ENCODE peak calls at places on chromosome 12, in four cellular contexts. J is left ventricle myocardium inferior, I is choroid plexus epithelial cell, B is tibial artery. Q is an unnamed sample.
A peak's percentile ranks its signal among the peaks of the same experiment; 100 is the strongest.

GRCh38 chr12:68482660-68483059 is 128.0 kb upstream of the RAP1B start:
- DNase-seq in J (no peak), I (no peak), B (no peak), Q (no peak)

GRCh38 chr12:56234746-56235436 is 5.0 kb downstream of the SLC39A5 start:
- DNase-seq in J (no peak), I (no peak), B (no peak), Q (no peak)

GRCh38 chr12:66596189-66596588 is 82.7 kb downstream of the GRIP1 start:
- DNase-seq in J (no peak), I (peak; percentile 65), B (no peak), Q (peak; percentile 60)

GRCh38 chr12:124938606-124939427 is 24.4 kb upstream of the UBC start:
- DNase-seq in J (peak; percentile 57), I (peak; percentile 95), B (peak; percentile 86), Q (peak; percentile 91)

GRCh38 chr12:23721268-23721667 is 228.2 kb downstream of the SOX5 start:
- DNase-seq in J (no peak), I (no peak), B (no peak), Q (no peak)

GRCh38 chr12:7915911-7916403 is 20.0 kb downstream of the SLC2A3 start:
- DNase-seq in J (no peak), I (no peak), B (no peak), Q (no peak)

GRCh38 chr12:14416658-14417057 is 51.2 kb downstream of the ATF7IP start:
- DNase-seq in J (no peak), I (peak; percentile 95), B (no peak), Q (peak; percentile 91)

GRCh38 chr12:124667671-124668337 is 100.4 kb upstream of the NCOR2 start:
- DNase-seq in J (no peak), I (no peak), B (no peak), Q (no peak)

GRCh38 chr12:113333111-113333750 is 1.7 kb downstream of the SLC8B1 start:
- DNase-seq in J (no peak), I (no peak), B (no peak), Q (no peak)

GRCh38 chr12:109982211-109982610 is 14.0 kb downstream of the GIT2 start:
- DNase-seq in J (no peak), I (peak; percentile 52), B (no peak), Q (peak; percentile 74)

GRCh38 chr12:77916276-77916675 is 85.6 kb downstream of the NAV3 start:
- DNase-seq in J (no peak), I (no peak), B (no peak), Q (no peak)

GRCh38 chr12:68247785-68248184 is 5.6 kb downstream of the IL22 start:
- DNase-seq in J (no peak), I (no peak), B (no peak), Q (no peak)

GRCh38 chr12:84912191-84913142 is at the start of gene SLC6A15:
- DNase-seq in J (no peak), I (peak; percentile 96), B (peak; percentile 63), Q (peak; percentile 85)

GRCh38 chr12:46160081-46160980 is 108.5 kb downstream of the SLC38A1 start:
- DNase-seq in J (no peak), I (peak; percentile 43), B (peak; percentile 88), Q (peak; percentile 58)

GRCh38 chr12:101939856-101940265 is 62.5 kb downstream of the DRAM1 start:
- DNase-seq in J (no peak), I (peak; percentile 94), B (no peak), Q (peak; percentile 81)

GRCh38 chr12:113368331-113368730 is 9.9 kb downstream of the PLBD2 start:
- DNase-seq in J (no peak), I (no peak), B (no peak), Q (no peak)

GRCh38 chr12:88308825-88309224 is 166.7 kb downstream of the TMTC3 start:
- DNase-seq in J (no peak), I (peak; percentile 94), B (no peak), Q (peak; percentile 98)

GRCh38 chr12:103268831-103269514 is 226.8 kb downstream of the C12orf42 start:
- DNase-seq in J (no peak), I (no peak), B (no peak), Q (no peak)

GRCh38 chr12:72330784-72331183 is 58.6 kb downstream of the TRHDE start:
- DNase-seq in J (no peak), I (no peak), B (no peak), Q (no peak)

GRCh38 chr12:47818382-47818700 is 1.4 kb downstream of the HDAC7 start:
- DNase-seq in J (no peak), I (no peak), B (no peak), Q (no peak)

GRCh38 chr12:25694072-25694471 is 141.0 kb upstream of the LMNTD1 start:
- DNase-seq in J (no peak), I (peak; percentile 75), B (no peak), Q (peak; percentile 93)

GRCh38 chr12:84070311-84070710 is 842.3 kb downstream of the SLC6A15 start:
- DNase-seq in J (no peak), I (peak; percentile 91), B (no peak), Q (peak; percentile 98)

GRCh38 chr12:19547258-19547657 is 108.0 kb downstream of the AEBP2 start:
- DNase-seq in J (no peak), I (peak; percentile 84), B (no peak), Q (no peak)

GRCh38 chr12:13218641-13219040 is 22.1 kb downstream of the EMP1 start:
- DNase-seq in J (no peak), I (no peak), B (no peak), Q (no peak)

GRCh38 chr12:1630081-1630826 is 1.2 kb downstream of the WNT5B start:
- DNase-seq in J (peak; percentile 63), I (no peak), B (peak; percentile 75), Q (peak; percentile 40)

GRCh38 chr12:7937867-7938506 is 2.0 kb upstream of the SLC2A3 start:
- DNase-seq in J (no peak), I (peak; percentile 62), B (no peak), Q (peak; percentile 52)

GRCh38 chr12:13595536-13596450 is 385.6 kb downstream of the GRIN2B start:
- DNase-seq in J (no peak), I (no peak), B (no peak), Q (no peak)

GRCh38 chr12:58967551-58967950 is 47.2 kb upstream of the LRIG3 start:
- DNase-seq in J (no peak), I (peak; percentile 14), B (no peak), Q (peak; percentile 75)

GRCh38 chr12:28027328-28027727 is 54.8 kb upstream of the PTHLH start:
- DNase-seq in J (no peak), I (no peak), B (no peak), Q (no peak)

GRCh38 chr12:28025821-28026505 is 53.4 kb upstream of the PTHLH start:
- DNase-seq in J (no peak), I (no peak), B (no peak), Q (no peak)

GRCh38 chr12:28024231-28024995 is 51.9 kb upstream of the PTHLH start:
- DNase-seq in J (no peak), I (peak; percentile 80), B (no peak), Q (peak; percentile 81)

GRCh38 chr12:28027947-28028724 is 55.6 kb upstream of the PTHLH start:
- DNase-seq in J (no peak), I (peak; percentile 25), B (no peak), Q (no peak)

DNA sequence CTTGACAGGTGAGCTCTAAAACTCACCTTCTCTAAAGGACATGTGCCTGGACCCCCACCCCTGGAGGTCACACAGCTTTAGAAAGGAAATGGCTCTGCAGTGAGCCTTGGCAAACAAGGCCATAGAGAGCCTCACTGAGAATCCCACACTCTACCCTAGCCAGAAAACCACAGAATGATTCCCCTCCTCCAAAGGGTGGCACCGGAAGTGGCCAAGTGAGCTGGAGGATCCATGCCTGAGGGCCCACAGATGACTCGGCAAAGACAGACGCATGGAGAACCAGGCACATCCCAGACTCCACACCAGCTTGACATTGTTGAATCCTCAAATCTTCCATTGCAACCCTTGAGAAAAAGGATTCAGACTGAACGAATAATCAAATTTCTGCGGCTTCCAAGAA is 54.2 kb upstream of the PTHLH start:
- DNase-seq in J (no peak), I (no peak), B (no peak), Q (no peak)
- H3K4me3 ChIP-seq in J (no peak overlapping the region), I (no peak overlapping the region), B (no peak overlapping the region), Q (no peak overlapping the region)

GRCh38 chr12:108306014-108306501 is 33.1 kb downstream of the CMKLR1 start:
- DNase-seq in J (no peak), I (peak; percentile 72), B (peak; percentile 76), Q (peak; percentile 86)

GRCh38 chr12:108306506-108306905 is 32.6 kb downstream of the CMKLR1 start:
- DNase-seq in J (no peak), I (no peak), B (no peak), Q (no peak)

GRCh38 chr12:108304633-108305032 is 34.5 kb downstream of the CMKLR1 start:
- DNase-seq in J (no peak), I (no peak), B (no peak), Q (no peak)

GRCh38 chr12:108307006-108307405 is 32.1 kb downstream of the CMKLR1 start:
- DNase-seq in J (no peak), I (peak; percentile 62), B (peak; percentile 76), Q (peak; percentile 67)

GRCh38 chr12:108305520-108305919 is 33.6 kb downstream of the CMKLR1 start:
- DNase-seq in J (peak; percentile 92), I (peak; percentile 86), B (peak; percentile 97), Q (peak; percentile 93)
- TF ChIP-seq CTCF in J (no peak), I (no peak), B (no peak), Q (no peak)

DNA sequence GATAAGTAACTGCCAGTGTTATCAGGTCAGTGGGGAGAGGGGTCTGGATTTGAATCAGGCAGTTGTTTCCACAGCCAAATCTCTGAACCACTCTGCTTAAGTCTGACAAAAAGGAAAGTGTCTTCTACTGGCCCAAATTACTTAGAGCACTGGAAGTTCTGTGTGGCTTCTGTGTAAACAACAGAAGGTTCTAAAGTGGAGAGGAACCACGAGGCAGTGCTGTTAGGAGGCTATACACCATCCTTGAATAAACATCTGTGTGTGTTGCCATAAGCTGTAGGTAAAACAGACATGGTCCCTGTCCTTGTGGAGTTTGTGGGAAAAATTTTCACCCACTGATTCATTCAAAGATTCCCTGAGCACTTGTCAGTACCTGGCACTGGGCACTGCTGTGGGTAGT is 50.0 kb downstream of the GALNT4 start:
- DNase-seq in J (no peak), I (no peak), B (no peak), Q (no peak)
- H3K4me3 ChIP-seq in J (no peak overlapping the region), I (no peak overlapping the region), B (no peak overlapping the region), Q (no peak overlapping the region)

GRCh38 chr12:44930972-44931600 is 55.0 kb upstream of the NELL2 start:
- DNase-seq in J (no peak), I (peak; percentile 69), B (no peak), Q (peak; percentile 68)
- TF ChIP-seq CTCF in J (peak; percentile 68), I (no peak), B (peak; percentile 58), Q (peak; percentile 37)

GRCh38 chr12:89858718-89859117 is 150.1 kb upstream of the ATP2B1 start:
- DNase-seq in J (no peak), I (no peak), B (no peak), Q (no peak)
- H3K4me3 ChIP-seq in J (no peak overlapping the region), I (no peak overlapping the region), B (no peak overlapping the region), Q (no peak overlapping the region)

GRCh38 chr12:100163416-100164152 is 20.9 kb upstream of the BLTP3B start:
- DNase-seq in J (peak; percentile 81), I (peak; percentile 35), B (peak; percentile 84), Q (peak; percentile 52)
- TF ChIP-seq CTCF in J (peak; percentile 42), I (peak; percentile 18), B (peak; percentile 28), Q (no peak)

DNA sequence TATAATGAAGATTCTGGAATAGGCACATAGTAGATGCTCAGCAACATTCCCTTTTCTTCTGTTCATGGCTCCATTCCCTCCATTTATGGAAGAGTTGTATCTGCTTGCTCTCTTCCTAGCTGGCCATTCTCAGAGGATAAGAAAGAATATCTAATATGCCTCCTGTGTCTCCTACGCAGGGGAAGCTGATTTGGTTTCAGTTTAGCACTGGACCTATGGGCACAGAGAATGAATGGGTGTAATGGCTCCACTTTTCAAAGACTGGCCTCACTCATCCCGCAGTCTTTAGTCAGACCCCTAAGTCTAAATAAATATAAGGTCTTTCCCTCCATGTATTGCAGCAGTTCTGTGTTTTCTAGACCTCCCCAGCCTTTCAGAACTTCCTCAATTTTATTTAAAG is 2.0 kb downstream of the PKP2 start:
- DNase-seq in J (no peak), I (no peak), B (no peak), Q (no peak)
- H3K4me3 ChIP-seq in J (peak overlapping the region; percentile 81), I (peak overlapping the region; percentile 24), B (no peak overlapping the region), Q (no peak overlapping the region)